ENCODE peak calls at places on chromosomes 1 and 21, in nine cellular contexts. One of them, this sample, is unnamed.

GRCh38 chr1:177848577-177848976 is 121.3 kb downstream of the SEC16B start:
- DNase-seq in activated T-cell treated with anti-CD3 and anti-CD28 coated beads, Interleukin-2, amount 50 U/mL, for 24 hours: no peak
- DNase-seq in caudate nucleus: no peak
- DNase-seq in kidney glomerular epithelial cell: no peak
- DNase-seq in B cell: no peak
- DNase-seq in T-cell: no peak
- DNase-seq in thyroid gland: no peak
- DNase-seq in left ventricle myocardium inferior: no peak
- DNase-seq in IMR-90: peak
- DNase-seq in this sample: no peak

GRCh38 chr1:112754116-112754628 is 39.0 kb upstream of the PPM1J start:
- DNase-seq in activated T-cell treated with anti-CD3 and anti-CD28 coated beads, Interleukin-2, amount 50 U/mL, for 24 hours: no peak
- DNase-seq in IMR-90: no peak
- DNase-seq in B cell: no peak
- DNase-seq in caudate nucleus: no peak
- DNase-seq in T-cell: no peak
- DNase-seq in left ventricle myocardium inferior: no peak
- DNase-seq in kidney glomerular epithelial cell: no peak
- DNase-seq in thyroid gland: no peak
- DNase-seq in this sample: no peak

GRCh38 chr1:62113505-62113904 is 81.1 kb upstream of the L1TD1 start:
- DNase-seq in thyroid gland: no peak
- DNase-seq in B cell: no peak
- DNase-seq in kidney glomerular epithelial cell: no peak
- DNase-seq in IMR-90: no peak
- DNase-seq in T-cell: no peak
- DNase-seq in activated T-cell treated with anti-CD3 and anti-CD28 coated beads, Interleukin-2, amount 50 U/mL, for 24 hours: no peak
- DNase-seq in left ventricle myocardium inferior: no peak
- DNase-seq in caudate nucleus: no peak
- DNase-seq in this sample: no peak

GRCh38 chr1:21573475-21573874 is 64.3 kb downstream of the ALPL start:
- DNase-seq in caudate nucleus: no peak
- DNase-seq in kidney glomerular epithelial cell: no peak
- DNase-seq in activated T-cell treated with anti-CD3 and anti-CD28 coated beads, Interleukin-2, amount 50 U/mL, for 24 hours: no peak
- DNase-seq in B cell: no peak
- DNase-seq in thyroid gland: no peak
- DNase-seq in T-cell: no peak
- DNase-seq in IMR-90: no peak
- DNase-seq in left ventricle myocardium inferior: no peak
- DNase-seq in this sample: no peak

GRCh38 chr1:244137725-244138124 is 86.6 kb downstream of the ZBTB18 start:
- DNase-seq in T-cell: no peak
- DNase-seq in IMR-90: peak
- DNase-seq in kidney glomerular epithelial cell: no peak
- DNase-seq in thyroid gland: no peak
- DNase-seq in left ventricle myocardium inferior: no peak
- DNase-seq in B cell: no peak
- DNase-seq in caudate nucleus: no peak
- DNase-seq in activated T-cell treated with anti-CD3 and anti-CD28 coated beads, Interleukin-2, amount 50 U/mL, for 24 hours: no peak
- DNase-seq in this sample: no peak

GRCh38 chr1:222618880-222619321 is 1.0 kb downstream of the MIA3 start:
- DNase-seq in left ventricle myocardium inferior: peak
- DNase-seq in caudate nucleus: no peak
- DNase-seq in kidney glomerular epithelial cell: peak
- DNase-seq in thyroid gland: peak
- DNase-seq in activated T-cell treated with anti-CD3 and anti-CD28 coated beads, Interleukin-2, amount 50 U/mL, for 24 hours: peak
- DNase-seq in IMR-90: peak
- DNase-seq in B cell: no peak
- DNase-seq in T-cell: no peak
- DNase-seq in this sample: no peak

GRCh38 chr21:45542667-45543370 is 579 bp upstream of the SLC19A1 start:
- DNase-seq in thyroid gland: no peak
- DNase-seq in left ventricle myocardium inferior: peak
- DNase-seq in activated T-cell treated with anti-CD3 and anti-CD28 coated beads, Interleukin-2, amount 50 U/mL, for 24 hours: peak
- DNase-seq in T-cell: no peak
- DNase-seq in B cell: no peak
- DNase-seq in kidney glomerular epithelial cell: no peak
- DNase-seq in IMR-90: no peak
- DNase-seq in caudate nucleus: no peak
- DNase-seq in this sample: no peak

GRCh38 chr1:14443164-14443787 is 155.2 kb upstream of the KAZN start:
- DNase-seq in activated T-cell treated with anti-CD3 and anti-CD28 coated beads, Interleukin-2, amount 50 U/mL, for 24 hours: no peak
- DNase-seq in IMR-90: peak
- DNase-seq in B cell: no peak
- DNase-seq in left ventricle myocardium inferior: no peak
- DNase-seq in T-cell: no peak
- DNase-seq in thyroid gland: peak
- DNase-seq in caudate nucleus: no peak
- DNase-seq in kidney glomerular epithelial cell: peak
- DNase-seq in this sample: no peak

GRCh38 chr1:183022202-183023145 is 746 bp upstream of the LAMC1 start:
- DNase-seq in IMR-90: peak
- DNase-seq in kidney glomerular epithelial cell: peak
- DNase-seq in caudate nucleus: peak
- DNase-seq in thyroid gland: peak
- DNase-seq in B cell: peak
- DNase-seq in left ventricle myocardium inferior: peak
- DNase-seq in T-cell: no peak
- DNase-seq in activated T-cell treated with anti-CD3 and anti-CD28 coated beads, Interleukin-2, amount 50 U/mL, for 24 hours: peak
- DNase-seq in this sample: peak